ENCODE peak calls at places on chromosome 22, in seven cellular contexts. One of them, this sample, is unnamed.

GRCh38 chr22:31952459-31952858 is 8.1 kb downstream of the YWHAH start:
- DNase-seq in adipocyte: peak
- DNase-seq in AG09309: peak
- DNase-seq in coronary artery: no peak
- DNase-seq in body of pancreas: no peak
- DNase-seq in adrenal gland: no peak
- DNase-seq in AG04450: peak
- DNase-seq in this sample: peak

GRCh38 chr22:24001314-24001713 is 3.9 kb downstream of the GSTT4 start:
- DNase-seq in coronary artery: no peak
- DNase-seq in adipocyte: no peak
- DNase-seq in adrenal gland: no peak
- DNase-seq in AG09309: no peak
- DNase-seq in AG04450: no peak
- DNase-seq in body of pancreas: no peak
- DNase-seq in this sample: no peak

GRCh38 chr22:24413271-24413670 is 14.1 kb upstream of the ADORA2A start:
- DNase-seq in AG09309: no peak
- DNase-seq in adrenal gland: no peak
- DNase-seq in adipocyte: no peak
- DNase-seq in coronary artery: no peak
- DNase-seq in body of pancreas: no peak
- DNase-seq in AG04450: no peak
- DNase-seq in this sample: no peak

GRCh38 chr22:27686534-27686933 is 115.0 kb downstream of the MN1 start:
- DNase-seq in AG04450: peak
- DNase-seq in adipocyte: peak
- DNase-seq in adrenal gland: peak
- DNase-seq in coronary artery: peak
- DNase-seq in body of pancreas: peak
- DNase-seq in AG09309: no peak
- DNase-seq in this sample: no peak

GRCh38 chr22:47547881-47548630 is 785.6 kb downstream of the TBC1D22A start:
- DNase-seq in adipocyte: no peak
- DNase-seq in body of pancreas: no peak
- DNase-seq in AG09309: no peak
- DNase-seq in adrenal gland: no peak
- DNase-seq in AG04450: no peak
- DNase-seq in coronary artery: peak
- DNase-seq in this sample: no peak

GRCh38 chr22:30905696-30906341 is 62.8 kb downstream of the MORC2 start:
- DNase-seq in AG09309: no peak
- DNase-seq in adrenal gland: no peak
- DNase-seq in adipocyte: no peak
- DNase-seq in coronary artery: no peak
- DNase-seq in body of pancreas: no peak
- DNase-seq in AG04450: no peak
- DNase-seq in this sample: no peak

GRCh38 chr22:39579909-39580571 is 9.5 kb downstream of the CACNA1I start:
- DNase-seq in AG04450: no peak
- DNase-seq in body of pancreas: no peak
- DNase-seq in AG09309: no peak
- DNase-seq in adipocyte: no peak
- DNase-seq in adrenal gland: no peak
- DNase-seq in coronary artery: no peak
- DNase-seq in this sample: no peak

GRCh38 chr22:47335460-47335859 is 573.0 kb downstream of the TBC1D22A start:
- DNase-seq in AG09309: no peak
- DNase-seq in AG04450: no peak
- DNase-seq in adipocyte: no peak
- DNase-seq in body of pancreas: no peak
- DNase-seq in coronary artery: no peak
- DNase-seq in adrenal gland: no peak
- DNase-seq in this sample: no peak

GRCh38 chr22:40512426-40513136 is 123.9 kb downstream of the MRTFA start:
- DNase-seq in AG04450: peak
- DNase-seq in adipocyte: peak
- DNase-seq in body of pancreas: no peak
- DNase-seq in AG09309: peak
- DNase-seq in adrenal gland: no peak
- DNase-seq in coronary artery: peak
- DNase-seq in this sample: peak

GRCh38 chr22:45226681-45227186 is 14.0 kb downstream of the KIAA0930 start:
- DNase-seq in adrenal gland: peak
- DNase-seq in adipocyte: no peak
- DNase-seq in AG04450: no peak
- DNase-seq in coronary artery: no peak
- DNase-seq in body of pancreas: peak
- DNase-seq in AG09309: no peak
- DNase-seq in this sample: no peak

GRCh38 chr22:22218302-22218701 is 26.3 kb upstream of the VPREB1 start:
- DNase-seq in body of pancreas: no peak
- DNase-seq in adrenal gland: no peak
- DNase-seq in adipocyte: no peak
- DNase-seq in AG04450: no peak
- DNase-seq in coronary artery: no peak
- DNase-seq in AG09309: no peak
- DNase-seq in this sample: no peak

GRCh38 chr22:22214819-22215329 is 29.7 kb upstream of the VPREB1 start:
- DNase-seq in adipocyte: no peak
- DNase-seq in coronary artery: no peak
- DNase-seq in AG04450: no peak
- DNase-seq in body of pancreas: no peak
- DNase-seq in AG09309: no peak
- DNase-seq in adrenal gland: no peak
- DNase-seq in this sample: no peak

GRCh38 chr22:22213231-22213630 is 31.4 kb upstream of the VPREB1 start:
- DNase-seq in body of pancreas: no peak
- DNase-seq in adipocyte: no peak
- DNase-seq in adrenal gland: no peak
- DNase-seq in AG04450: peak
- DNase-seq in AG09309: no peak
- DNase-seq in coronary artery: no peak
- DNase-seq in this sample: no peak

GRCh38 chr22:22216450-22216959 is 28.1 kb upstream of the VPREB1 start:
- DNase-seq in AG04450: no peak
- DNase-seq in adrenal gland: no peak
- DNase-seq in body of pancreas: no peak
- DNase-seq in coronary artery: no peak
- DNase-seq in AG09309: no peak
- DNase-seq in adipocyte: no peak
- DNase-seq in this sample: no peak

GRCh38 chr22:22215659-22216449 is 28.7 kb upstream of the VPREB1 start:
- DNase-seq in body of pancreas: no peak
- DNase-seq in adipocyte: no peak
- DNase-seq in AG09309: no peak
- DNase-seq in adrenal gland: no peak
- DNase-seq in coronary artery: no peak
- DNase-seq in AG04450: no peak
- DNase-seq in this sample: no peak
- H3K4me3 ChIP-seq in body of pancreas: no peak
- H3K4me3 ChIP-seq in adipocyte: no peak
- H3K4me3 ChIP-seq in AG09309: no peak
- H3K4me3 ChIP-seq in adrenal gland: no peak
- H3K4me3 ChIP-seq in coronary artery: no peak
- H3K4me3 ChIP-seq in AG04450: no peak
- H3K4me3 ChIP-seq in this sample: no peak

GRCh38 chr22:19172213-19173046 is 6.1 kb downstream of the SLC25A1 start:
- DNase-seq in coronary artery: no peak
- DNase-seq in AG09309: no peak
- DNase-seq in AG04450: no peak
- DNase-seq in adipocyte: no peak
- DNase-seq in body of pancreas: no peak
- DNase-seq in adrenal gland: no peak
- DNase-seq in this sample: no peak

GRCh38 chr22:19175026-19175601 is 3.4 kb downstream of the SLC25A1 start:
- DNase-seq in adipocyte: no peak
- DNase-seq in adrenal gland: no peak
- DNase-seq in coronary artery: no peak
- DNase-seq in body of pancreas: no peak
- DNase-seq in AG09309: no peak
- DNase-seq in AG04450: no peak
- DNase-seq in this sample: no peak

GRCh38 chr22:19175602-19176174 is 2.8 kb downstream of the SLC25A1 start:
- DNase-seq in body of pancreas: no peak
- DNase-seq in AG04450: no peak
- DNase-seq in AG09309: no peak
- DNase-seq in coronary artery: no peak
- DNase-seq in adipocyte: no peak
- DNase-seq in adrenal gland: no peak
- DNase-seq in this sample: no peak

GRCh38 chr22:19174106-19175025 is 4.2 kb downstream of the SLC25A1 start:
- DNase-seq in coronary artery: peak
- DNase-seq in body of pancreas: peak
- DNase-seq in AG09309: peak
- DNase-seq in AG04450: no peak
- DNase-seq in adipocyte: peak
- DNase-seq in adrenal gland: peak
- DNase-seq in this sample: peak

GRCh38 chr22:19173047-19174035 is 5.2 kb downstream of the SLC25A1 start:
- DNase-seq in adrenal gland: no peak
- DNase-seq in adipocyte: peak
- DNase-seq in body of pancreas: no peak
- DNase-seq in AG09309: no peak
- DNase-seq in AG04450: no peak
- DNase-seq in coronary artery: no peak
- DNase-seq in this sample: no peak
- H3K4me3 ChIP-seq in adrenal gland: no peak
- H3K4me3 ChIP-seq in adipocyte: peak
- H3K4me3 ChIP-seq in body of pancreas: no peak
- H3K4me3 ChIP-seq in AG09309: peak
- H3K4me3 ChIP-seq in AG04450: peak
- H3K4me3 ChIP-seq in coronary artery: peak
- H3K4me3 ChIP-seq in this sample: peak

GRCh38 chr22:50544078-50544745 is 1.5 kb upstream of the KLHDC7B start:
- DNase-seq in adipocyte: peak
- DNase-seq in coronary artery: no peak
- DNase-seq in AG09309: no peak
- DNase-seq in AG04450: no peak
- DNase-seq in adrenal gland: peak
- DNase-seq in body of pancreas: peak
- DNase-seq in this sample: no peak

GRCh38 chr22:50537765-50538164 is 7.9 kb upstream of the KLHDC7B start:
- DNase-seq in coronary artery: no peak
- DNase-seq in adipocyte: no peak
- DNase-seq in AG09309: no peak
- DNase-seq in adrenal gland: no peak
- DNase-seq in AG04450: no peak
- DNase-seq in body of pancreas: no peak
- DNase-seq in this sample: no peak

GRCh38 chr22:50542416-50542927 is 3.2 kb upstream of the KLHDC7B start:
- DNase-seq in AG09309: no peak
- DNase-seq in coronary artery: no peak
- DNase-seq in AG04450: no peak
- DNase-seq in body of pancreas: no peak
- DNase-seq in adrenal gland: no peak
- DNase-seq in adipocyte: no peak
- DNase-seq in this sample: no peak

GRCh38 chr22:50536231-50536630 is 6.4 kb upstream of the TYMP start:
- DNase-seq in coronary artery: no peak
- DNase-seq in adrenal gland: no peak
- DNase-seq in AG04450: no peak
- DNase-seq in body of pancreas: no peak
- DNase-seq in adipocyte: no peak
- DNase-seq in AG09309: no peak
- DNase-seq in this sample: no peak

GRCh38 chr22:50540352-50540751 is 5.3 kb upstream of the KLHDC7B start:
- DNase-seq in AG09309: no peak
- DNase-seq in body of pancreas: no peak
- DNase-seq in coronary artery: no peak
- DNase-seq in AG04450: no peak
- DNase-seq in adipocyte: no peak
- DNase-seq in adrenal gland: no peak
- DNase-seq in this sample: no peak
- H3K4me3 ChIP-seq in AG09309: no peak
- H3K4me3 ChIP-seq in body of pancreas: no peak
- H3K4me3 ChIP-seq in coronary artery: no peak
- H3K4me3 ChIP-seq in AG04450: no peak
- H3K4me3 ChIP-seq in adipocyte: no peak
- H3K4me3 ChIP-seq in adrenal gland: no peak
- H3K4me3 ChIP-seq in this sample: no peak

GRCh38 chr22:36183446-36183845 is 18.2 kb downstream of the APOL4 start:
- DNase-seq in adrenal gland: no peak
- DNase-seq in adipocyte: no peak
- DNase-seq in body of pancreas: no peak
- DNase-seq in coronary artery: no peak
- DNase-seq in AG09309: no peak
- DNase-seq in AG04450: no peak
- DNase-seq in this sample: no peak
- H3K4me3 ChIP-seq in adrenal gland: no peak
- H3K4me3 ChIP-seq in adipocyte: no peak
- H3K4me3 ChIP-seq in body of pancreas: no peak
- H3K4me3 ChIP-seq in coronary artery: no peak
- H3K4me3 ChIP-seq in AG09309: no peak
- H3K4me3 ChIP-seq in AG04450: no peak
- H3K4me3 ChIP-seq in this sample: no peak

DNA sequence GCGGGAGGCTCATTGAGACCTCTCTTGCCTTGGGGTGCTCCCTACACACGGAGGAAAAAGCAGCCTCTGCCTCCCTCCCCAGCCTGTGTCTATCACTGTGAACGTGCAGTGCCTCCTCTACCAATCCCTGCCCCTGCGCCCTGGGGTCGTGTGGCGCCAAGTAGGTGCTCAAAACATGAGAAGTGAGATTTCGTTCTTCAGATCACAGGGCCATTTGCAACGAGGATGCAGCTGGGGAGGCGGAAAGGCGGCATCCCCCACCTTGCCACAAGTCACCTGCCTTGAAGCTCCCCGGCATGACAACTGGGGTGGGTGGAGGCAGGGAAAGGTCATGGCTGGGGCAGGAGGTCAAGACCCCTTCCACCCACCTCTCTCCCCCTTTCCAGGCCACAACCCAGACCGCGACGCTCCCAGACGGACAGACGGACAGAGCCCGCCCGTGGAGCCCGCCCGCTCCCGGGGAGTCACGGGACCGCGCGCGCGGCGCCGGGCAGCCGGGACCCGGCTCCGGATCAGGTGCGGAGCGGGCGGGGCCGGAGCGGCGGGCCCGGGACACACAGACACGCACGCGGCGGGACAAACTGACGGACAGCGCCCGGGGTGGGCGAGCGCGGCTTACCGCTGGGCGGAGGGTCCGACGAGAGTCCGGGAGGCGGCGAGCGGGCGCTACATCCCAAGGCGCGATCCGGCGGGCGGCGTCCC is 487 bp downstream of the KCNJ4 start:
- DNase-seq in AG09309: no peak
- DNase-seq in coronary artery: no peak
- DNase-seq in AG04450: no peak
- DNase-seq in adipocyte: peak
- DNase-seq in adrenal gland: no peak
- DNase-seq in body of pancreas: peak
- DNase-seq in this sample: no peak
- H3K4me3 ChIP-seq in AG09309: no peak
- H3K4me3 ChIP-seq in coronary artery: peak
- H3K4me3 ChIP-seq in AG04450: peak
- H3K4me3 ChIP-seq in adipocyte: no peak
- H3K4me3 ChIP-seq in adrenal gland: no peak
- H3K4me3 ChIP-seq in body of pancreas: no peak
- H3K4me3 ChIP-seq in this sample: peak

This sample was measured in skeletal muscle cell.